ENCODE peak calls at places on chromosome 15, in ten cellular contexts. S is NCI-H1436; Z is foreskin keratinocyte; G is stimulated activated CD4-positive, alpha-beta T cell treated with anti-CD3 and anti-CD28 coated beads, Interleukin-15, amount 100 ng/mL, for 1 hour; U is T-cell; Y is T-helper 2 cell; W is B cell; O is activated gamma-delta T cell treated with Interleukin-2 at 50 U/mL for 16 hours; T is Karpas-422; N is NCI-H1930. V is an unnamed sample.
A peak's percentile ranks its signal among the peaks of the same experiment; 100 is the strongest.

GRCh38 chr15:88858934-88859333 is 36.4 kb downstream of the HAPLN3 start:
- DNase-seq in S (no peak), Z (no peak), G (no peak), U (no peak), Y (no peak), W (no peak), O (no peak), T (no peak), N (no peak), V (no peak)

GRCh38 chr15:25220834-25221233 is 218.0 kb downstream of the UBE3A start:
- DNase-seq in S (no peak), Z (no peak), G (no peak), U (no peak), Y (no peak), W (no peak), O (no peak), T (no peak), N (no peak), V (no peak)

GRCh38 chr15:51382787-51383186 is 41.3 kb downstream of the GLDN start:
- DNase-seq in S (peak; percentile 68), Z (peak; percentile 27), G (no peak), U (no peak), Y (no peak), W (no peak), O (no peak), T (peak; percentile 80), N (no peak), V (peak; percentile 75)

GRCh38 chr15:89111352-89111751 is 23.1 kb downstream of the ABHD2 start:
- DNase-seq in S (no peak), Z (no peak), G (no peak), U (no peak), Y (no peak), W (no peak), O (no peak), T (no peak), N (no peak), V (no peak)

GRCh38 chr15:61186905-61187865 is 41.9 kb downstream of the RORA start:
- DNase-seq in S (no peak), Z (peak; percentile 7), G (no peak), U (no peak), Y (no peak), W (no peak), O (no peak), T (no peak), N (no peak), V (peak; percentile 87)

GRCh38 chr15:31498756-31499155 is 172.1 kb downstream of the KLF13 start:
- DNase-seq in S (no peak), Z (peak; percentile 33), G (no peak), U (no peak), Y (no peak), W (no peak), O (no peak), T (no peak), N (no peak), V (no peak)

GRCh38 chr15:100832178-100832942 is 47.3 kb upstream of the ALDH1A3 start:
- DNase-seq in S (no peak), Z (no peak), G (no peak), U (no peak), Y (no peak), W (no peak), O (no peak), T (no peak), N (no peak), V (no peak)

GRCh38 chr15:29299331-29299730 is 29.7 kb upstream of the NSMCE3 start:
- DNase-seq in S (no peak), Z (no peak), G (no peak), U (no peak), Y (no peak), W (no peak), O (no peak), T (no peak), N (no peak), V (no peak)

GRCh38 chr15:49675051-49675450 is 54.2 kb downstream of the DTWD1 start:
- DNase-seq in S (no peak), Z (peak; percentile 90), G (no peak), U (no peak), Y (no peak), W (no peak), O (no peak), T (no peak), N (no peak), V (no peak)

GRCh38 chr15:28977377-28978010 is 91.7 kb downstream of the APBA2 start:
- DNase-seq in S (no peak), Z (peak; percentile 96), G (no peak), U (no peak), Y (no peak), W (no peak), O (no peak), T (no peak), N (no peak), V (peak; percentile 48)

GRCh38 chr15:74907277-74907870 is 723 bp upstream of the FAM219B start:
- DNase-seq in S (no peak), Z (no peak), G (no peak), U (no peak), Y (no peak), W (no peak), O (no peak), T (no peak), N (no peak), V (no peak)

GRCh38 chr15:69790632-69791031 is 307.1 kb downstream of the TLE3 start:
- DNase-seq in S (no peak), Z (no peak), G (no peak), U (no peak), Y (no peak), W (no peak), O (no peak), T (no peak), N (no peak), V (no peak)

GRCh38 chr15:95884276-95884675 is 446.2 kb upstream of the NR2F2 start:
- DNase-seq in S (no peak), Z (no peak), G (no peak), U (no peak), Y (no peak), W (no peak), O (no peak), T (no peak), N (no peak), V (no peak)

GRCh38 chr15:90946941-90947576 is 7.6 kb upstream of the RCCD1 start:
- DNase-seq in S (no peak), Z (no peak), G (no peak), U (no peak), Y (no peak), W (no peak), O (no peak), T (no peak), N (no peak), V (no peak)

GRCh38 chr15:90060797-90061196 is 41.5 kb downstream of the IDH2 start:
- DNase-seq in S (no peak), Z (no peak), G (no peak), U (no peak), Y (no peak), W (no peak), O (no peak), T (no peak), N (no peak), V (no peak)

GRCh38 chr15:59532770-59533379 is 78.7 kb upstream of the GCNT3 start:
- DNase-seq in S (peak; percentile 52), Z (no peak), G (no peak), U (no peak), Y (no peak), W (no peak), O (no peak), T (peak; percentile 86), N (peak; percentile 2), V (no peak)

GRCh38 chr15:73081321-73081958 is 29.2 kb downstream of the NEO1 start:
- DNase-seq in S (peak; percentile 66), Z (peak; percentile 32), G (no peak), U (no peak), Y (no peak), W (no peak), O (no peak), T (peak; percentile 71), N (peak; percentile 2), V (peak; percentile 27)

GRCh38 chr15:76994001-76994400 is 925 bp upstream of the PSTPIP1 start:
- DNase-seq in S (no peak), Z (peak; percentile 57), G (peak; percentile 32), U (no peak), Y (peak; percentile 39), W (no peak), O (peak; percentile 65), T (no peak), N (no peak), V (no peak)

GRCh38 chr15:93088981-93089854 is at the start of gene RGMA:
- DNase-seq in S (no peak), Z (no peak), G (no peak), U (no peak), Y (no peak), W (peak; percentile 62), O (no peak), T (no peak), N (peak; percentile 48), V (no peak)

GRCh38 chr15:88982304-88982945 is 69.2 kb upstream of the MFGE8 start:
- DNase-seq in S (no peak), Z (no peak), G (no peak), U (no peak), Y (no peak), W (no peak), O (no peak), T (no peak), N (no peak), V (peak; percentile 43)

GRCh38 chr15:78775472-78775871 is 35.8 kb downstream of the ADAMTS7 start:
- DNase-seq in S (no peak), Z (no peak), G (no peak), U (no peak), Y (no peak), W (no peak), O (no peak), T (no peak), N (no peak), V (no peak)

GRCh38 chr15:90939756-90940155 is 4.7 kb downstream of the UNC45A start:
- DNase-seq in S (no peak), Z (no peak), G (no peak), U (no peak), Y (no peak), W (no peak), O (no peak), T (no peak), N (no peak), V (no peak)

GRCh38 chr15:33059184-33059583 is 135.3 kb downstream of the FMN1 start:
- DNase-seq in S (no peak), Z (no peak), G (no peak), U (no peak), Y (no peak), W (no peak), O (no peak), T (no peak), N (no peak), V (no peak)

GRCh38 chr15:42826251-42826890 is 89.4 kb upstream of the CDAN1 start:
- DNase-seq in S (no peak), Z (peak; percentile 84), G (no peak), U (no peak), Y (no peak), W (no peak), O (no peak), T (no peak), N (no peak), V (no peak)

GRCh38 chr15:67146214-67146613 is 80.8 kb downstream of the SMAD3 start:
- DNase-seq in S (no peak), Z (no peak), G (no peak), U (no peak), Y (no peak), W (no peak), O (no peak), T (no peak), N (no peak), V (no peak)

GRCh38 chr15:101029971-101030661 is 111.0 kb downstream of the LRRK1 start:
- DNase-seq in S (no peak), Z (no peak), G (no peak), U (no peak), Y (no peak), W (peak; percentile 6), O (no peak), T (no peak), N (no peak), V (peak; percentile 74)

GRCh38 chr15:73781038-73781925 is 28.1 kb upstream of the INSYN1 start:
- DNase-seq in S (no peak), Z (peak; percentile 45), G (no peak), U (no peak), Y (no peak), W (no peak), O (no peak), T (peak; percentile 56), N (no peak), V (no peak)

V was measured in lower leg skin.